ENCODE peak calls at places on chromosomes 3 and 15, in four cellular contexts. One of them, this sample, is unnamed.

GRCh38 chr3:129360705-129361460 is 67.6 kb downstream of the EFCAB12 start:
- DNase-seq in neuronal stem cell: no peak
- DNase-seq in NCI-H82: peak; percentile 85
- DNase-seq in HuH-7: no peak
- DNase-seq in this sample: no peak

GRCh38 chr3:122787872-122788271 is 5.8 kb downstream of the HSPBAP1 start:
- DNase-seq in neuronal stem cell: no peak
- DNase-seq in NCI-H82: no peak
- DNase-seq in HuH-7: peak; percentile 21
- DNase-seq in this sample: no peak

GRCh38 chr3:189961525-189962161 is 159.1 kb downstream of the P3H2 start:
- DNase-seq in neuronal stem cell: peak; percentile 76
- DNase-seq in NCI-H82: peak; percentile 94
- DNase-seq in HuH-7: peak; percentile 62
- DNase-seq in this sample: peak; percentile 85

GRCh38 chr3:192825657-192826200 is 91.9 kb downstream of the MB21D2 start:
- DNase-seq in neuronal stem cell: no peak
- DNase-seq in NCI-H82: peak; percentile 41
- DNase-seq in HuH-7: peak; percentile 20
- DNase-seq in this sample: no peak

GRCh38 chr15:76204916-76205460 is 106.3 kb downstream of the ETFA start:
- DNase-seq in neuronal stem cell: no peak
- DNase-seq in NCI-H82: no peak
- DNase-seq in HuH-7: no peak
- DNase-seq in this sample: no peak

GRCh38 chr3:8451696-8452095 is 49.9 kb upstream of the LMCD1 start:
- DNase-seq in neuronal stem cell: no peak
- DNase-seq in NCI-H82: no peak
- DNase-seq in HuH-7: no peak
- DNase-seq in this sample: no peak

GRCh38 chr15:66101715-66102395 is 151.7 kb downstream of the MEGF11 start:
- DNase-seq in neuronal stem cell: peak; percentile 54
- DNase-seq in NCI-H82: peak; percentile 99
- DNase-seq in HuH-7: no peak
- DNase-seq in this sample: no peak

GRCh38 chr3:72798552-72799195 is 49.6 kb downstream of the SHQ1 start:
- DNase-seq in neuronal stem cell: no peak
- DNase-seq in NCI-H82: peak; percentile 63
- DNase-seq in HuH-7: no peak
- DNase-seq in this sample: peak; percentile 19

GRCh38 chr3:180414157-180414556 is 187.8 kb upstream of the TTC14 start:
- DNase-seq in neuronal stem cell: no peak
- DNase-seq in NCI-H82: no peak
- DNase-seq in HuH-7: no peak
- DNase-seq in this sample: no peak

GRCh38 chr3:14000556-14000955 is 120.7 kb upstream of the WNT7A start:
- DNase-seq in neuronal stem cell: no peak
- DNase-seq in NCI-H82: no peak
- DNase-seq in HuH-7: no peak
- DNase-seq in this sample: no peak

GRCh38 chr3:13013151-13013561 is 60.1 kb downstream of the IQSEC1 start:
- DNase-seq in neuronal stem cell: no peak
- DNase-seq in NCI-H82: no peak
- DNase-seq in HuH-7: no peak
- DNase-seq in this sample: no peak

GRCh38 chr3:49799761-49800160 is at the start of gene CDHR4:
- DNase-seq in neuronal stem cell: no peak
- DNase-seq in NCI-H82: no peak
- DNase-seq in HuH-7: no peak
- DNase-seq in this sample: no peak

GRCh38 chr3:115615001-115615447 is 8.3 kb upstream of the GAP43 start:
- DNase-seq in neuronal stem cell: no peak
- DNase-seq in NCI-H82: no peak
- DNase-seq in HuH-7: no peak
- DNase-seq in this sample: no peak

GRCh38 chr15:42688301-42688700 is 48.6 kb downstream of the CDAN1 start:
- DNase-seq in neuronal stem cell: no peak
- DNase-seq in NCI-H82: no peak
- DNase-seq in HuH-7: no peak
- DNase-seq in this sample: no peak

GRCh38 chr3:11434697-11435096 is 162.5 kb downstream of the ATG7 start:
- DNase-seq in neuronal stem cell: no peak
- DNase-seq in NCI-H82: no peak
- DNase-seq in HuH-7: no peak
- DNase-seq in this sample: no peak

GRCh38 chr3:32220006-32220405 is 18.5 kb upstream of the CMTM8 start:
- DNase-seq in neuronal stem cell: no peak
- DNase-seq in NCI-H82: no peak
- DNase-seq in HuH-7: no peak
- DNase-seq in this sample: no peak

GRCh38 chr3:72338082-72338941 is 509.9 kb downstream of the SHQ1 start:
- DNase-seq in neuronal stem cell: no peak
- DNase-seq in NCI-H82: no peak
- DNase-seq in HuH-7: no peak
- DNase-seq in this sample: no peak

GRCh38 chr15:64045774-64046346 is 425 bp downstream of the DAPK2 start:
- DNase-seq in neuronal stem cell: peak; percentile 8
- DNase-seq in NCI-H82: no peak
- DNase-seq in HuH-7: peak; percentile 40
- DNase-seq in this sample: no peak

GRCh38 chr3:71580636-71581215 is 2.8 kb downstream of the FOXP1 start:
- DNase-seq in neuronal stem cell: no peak
- DNase-seq in NCI-H82: no peak
- DNase-seq in HuH-7: no peak
- DNase-seq in this sample: peak; percentile 19

GRCh38 chr3:186788482-186789370 is 5.3 kb downstream of the EIF4A2 start:
- DNase-seq in neuronal stem cell: no peak
- DNase-seq in NCI-H82: peak; percentile 56
- DNase-seq in HuH-7: no peak
- DNase-seq in this sample: no peak

GRCh38 chr3:54761661-54762060 is 166.2 kb downstream of the LRTM1 start:
- DNase-seq in neuronal stem cell: no peak
- DNase-seq in NCI-H82: no peak
- DNase-seq in HuH-7: no peak
- DNase-seq in this sample: no peak

This sample was measured in cardiac muscle cell.